ENCODE peak calls at places on chromosome 15, in nine cellular contexts. Y is psoas muscle; X is adrenal gland; P is SJSA1; T is A549; B is heart right ventricle; I is CD4-positive, CD25-positive, alpha-beta regulatory T cell; J is PC-9; L is endodermal cell. F is an unnamed sample.

GRCh38 chr15:41480396-41481140 is 13.1 kb upstream of the ITPKA start:
- DNase-seq in Y (no peak), X (no peak), P (no peak), T (no peak), B (no peak), I (no peak), J (no peak), L (no peak), F (no peak)

GRCh38 chr15:41870689-41871081 is 23.2 kb downstream of the SPTBN5 start:
- DNase-seq in Y (no peak), X (peak; percentile 75), P (no peak), T (no peak), B (no peak), I (peak; percentile 15), J (peak; percentile 37), L (no peak), F (peak; percentile 2)

GRCh38 chr15:101608182-101608581 is 44.0 kb downstream of the TM2D3 start:
- DNase-seq in Y (no peak), X (no peak), P (no peak), T (no peak), B (no peak), I (no peak), J (peak; percentile 20), L (peak; percentile 55), F (no peak)

GRCh38 chr15:88664151-88664778 is 25.4 kb downstream of the ISG20 start:
- DNase-seq in Y (no peak), X (no peak), P (no peak), T (no peak), B (no peak), I (peak; percentile 26), J (no peak), L (no peak), F (no peak)

GRCh38 chr15:76289582-76289981 is 21.7 kb downstream of the ETFA start:
- DNase-seq in Y (no peak), X (no peak), P (no peak), T (no peak), B (no peak), I (no peak), J (no peak), L (no peak), F (no peak)

GRCh38 chr15:40795019-40795418 is 11.9 kb upstream of the ZFYVE19 start:
- DNase-seq in Y (no peak), X (no peak), P (no peak), T (no peak), B (no peak), I (no peak), J (no peak), L (no peak), F (no peak)

GRCh38 chr15:39426552-39427532 is 154.0 kb upstream of the THBS1 start:
- DNase-seq in Y (peak; percentile 40), X (peak; percentile 33), P (peak; percentile 82), T (no peak), B (peak; percentile 29), I (peak; percentile 9), J (no peak), L (no peak), F (no peak)

GRCh38 chr15:87368511-87368910 is 888.0 kb downstream of the NTRK3 start:
- DNase-seq in Y (no peak), X (no peak), P (no peak), T (no peak), B (no peak), I (no peak), J (no peak), L (peak; percentile 41), F (no peak)

GRCh38 chr15:96330064-96330449 is 443 bp upstream of the NR2F2 start:
- DNase-seq in Y (no peak), X (no peak), P (peak; percentile 79), T (peak; percentile 81), B (no peak), I (no peak), J (no peak), L (no peak), F (no peak)

GRCh38 chr15:96327155-96327741 is 3.3 kb upstream of the NR2F2 start:
- DNase-seq in Y (no peak), X (peak; percentile 43), P (peak; percentile 93), T (peak; percentile 82), B (no peak), I (no peak), J (peak; percentile 33), L (peak; percentile 62), F (peak; percentile 86)

GRCh38 chr15:96329403-96329981 is 1.0 kb upstream of the NR2F2 start:
- DNase-seq in Y (no peak), X (no peak), P (peak; percentile 64), T (no peak), B (no peak), I (no peak), J (no peak), L (no peak), F (no peak)

GRCh38 chr15:96326551-96327154 is 3.8 kb upstream of the NR2F2 start:
- DNase-seq in Y (peak; percentile 63), X (peak; percentile 50), P (no peak), T (no peak), B (no peak), I (no peak), J (peak; percentile 16), L (peak; percentile 84), F (no peak)

DNA sequence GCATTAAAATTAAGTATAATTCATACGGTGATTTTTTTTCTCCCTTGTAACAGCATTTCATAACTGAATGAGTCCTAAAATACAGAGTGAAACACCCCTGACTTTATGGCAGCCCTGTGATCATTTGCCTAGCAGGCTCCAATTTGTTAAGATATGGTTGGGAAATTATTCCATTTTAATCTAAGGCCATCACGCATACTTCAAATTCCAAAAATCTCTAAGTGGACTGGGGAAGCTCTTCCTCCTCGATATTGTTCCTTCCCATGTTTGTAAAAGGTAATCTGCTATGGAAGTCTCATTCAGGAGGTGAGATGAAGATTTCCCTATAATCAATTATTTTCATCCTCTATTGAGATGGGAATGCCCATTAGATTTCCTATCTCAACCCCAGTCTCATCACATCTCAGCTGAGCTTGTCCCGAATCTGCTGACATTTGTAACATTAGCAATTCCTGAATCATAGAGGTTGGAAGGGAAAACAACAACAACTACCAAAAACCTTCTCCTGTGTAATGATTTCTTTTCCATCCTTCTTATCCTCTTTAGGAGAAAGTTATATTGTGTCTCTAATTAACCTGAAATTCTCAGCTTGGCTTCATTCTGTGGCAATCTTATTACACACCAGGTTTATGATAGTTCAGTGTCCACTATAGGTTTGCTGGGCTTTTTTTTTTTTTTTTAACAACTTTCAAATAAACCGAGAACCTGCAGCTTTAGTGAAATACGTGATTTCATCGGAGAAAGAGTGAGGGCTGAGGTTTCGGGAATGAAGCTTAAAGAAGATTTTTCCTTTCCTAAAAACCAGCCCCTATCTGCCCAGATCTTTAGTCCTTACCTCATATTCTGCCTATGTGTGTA is 2.2 kb upstream of the NR2F2 start:
- DNase-seq in Y (no peak), X (no peak), P (peak; percentile 68), T (no peak), B (no peak), I (no peak), J (no peak), L (no peak), F (no peak)
- H3K4me3 ChIP-seq in Y (peak overlapping the region; percentile 92), X (no peak overlapping the region), P (peak overlapping the region; percentile 55), T (no peak overlapping the region), B (peak overlapping the region; percentile 82), I (no peak overlapping the region), J (peak overlapping the region; percentile 73), L (no peak overlapping the region), F (peak overlapping the region; percentile 98)

DNA sequence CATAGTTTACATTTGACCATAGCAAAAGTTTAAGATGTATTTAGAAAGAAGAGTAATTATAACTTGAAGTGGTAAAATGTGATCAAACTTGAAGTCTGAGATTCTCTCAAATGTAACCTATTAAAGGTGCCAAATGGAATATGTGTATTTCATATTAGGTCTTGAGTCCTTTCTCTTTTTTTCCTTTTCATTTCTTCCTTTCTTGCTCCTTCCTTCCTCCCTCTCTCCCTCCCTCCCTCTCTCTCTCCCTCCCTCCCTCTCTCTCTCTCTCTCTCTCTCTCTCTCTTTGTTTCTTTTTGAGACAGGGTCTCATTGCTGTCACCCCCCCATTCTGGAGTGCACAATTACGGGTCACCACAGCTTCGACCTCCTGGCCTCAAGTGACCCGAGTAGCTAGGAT is 47.7 kb downstream of the MAP2K5 start:
- DNase-seq in Y (no peak), X (no peak), P (no peak), T (no peak), B (no peak), I (no peak), J (no peak), L (no peak), F (no peak)
- H3K4me3 ChIP-seq in Y (no peak overlapping the region), X (no peak overlapping the region), P (no peak overlapping the region), T (no peak overlapping the region), B (no peak overlapping the region), I (no peak overlapping the region), J (no peak overlapping the region), L (no peak overlapping the region), F (no peak overlapping the region)

GRCh38 chr15:72237286-72238224 is 6.6 kb upstream of the PKM start:
- DNase-seq in Y (peak; percentile 77), X (peak; percentile 77), P (peak; percentile 94), T (peak; percentile 97), B (peak; percentile 25), I (peak; percentile 13), J (peak; percentile 87), L (peak; percentile 87), F (peak; percentile 95)
- H3K4me3 ChIP-seq in Y (peak overlapping the region; percentile 38), X (no peak overlapping the region), P (peak overlapping the region; percentile 30), T (peak overlapping the region; percentile 46), B (no peak overlapping the region), I (no peak overlapping the region), J (peak overlapping the region; percentile 86), L (no peak overlapping the region), F (peak overlapping the region; percentile 54)

GRCh38 chr15:45378149-45378912 is at the start of gene GATM:
- DNase-seq in Y (peak; percentile 84), X (peak; percentile 78), P (peak; percentile 57), T (peak; percentile 72), B (peak; percentile 79), I (peak; percentile 5), J (peak; percentile 72), L (peak; percentile 91), F (peak; percentile 39)

GRCh38 chr15:45377630-45378148 is 655 bp downstream of the GATM start:
- DNase-seq in Y (peak; percentile 40), X (peak; percentile 31), P (no peak), T (no peak), B (peak; percentile 39), I (no peak), J (no peak), L (peak; percentile 62), F (no peak)

GRCh38 chr15:45375836-45376235 is 2.5 kb downstream of the GATM start:
- DNase-seq in Y (no peak), X (no peak), P (no peak), T (no peak), B (no peak), I (no peak), J (no peak), L (no peak), F (no peak)

GRCh38 chr15:45376300-45376928 is 1.9 kb downstream of the GATM start:
- DNase-seq in Y (no peak), X (no peak), P (no peak), T (no peak), B (no peak), I (no peak), J (no peak), L (peak; percentile 66), F (no peak)

DNA sequence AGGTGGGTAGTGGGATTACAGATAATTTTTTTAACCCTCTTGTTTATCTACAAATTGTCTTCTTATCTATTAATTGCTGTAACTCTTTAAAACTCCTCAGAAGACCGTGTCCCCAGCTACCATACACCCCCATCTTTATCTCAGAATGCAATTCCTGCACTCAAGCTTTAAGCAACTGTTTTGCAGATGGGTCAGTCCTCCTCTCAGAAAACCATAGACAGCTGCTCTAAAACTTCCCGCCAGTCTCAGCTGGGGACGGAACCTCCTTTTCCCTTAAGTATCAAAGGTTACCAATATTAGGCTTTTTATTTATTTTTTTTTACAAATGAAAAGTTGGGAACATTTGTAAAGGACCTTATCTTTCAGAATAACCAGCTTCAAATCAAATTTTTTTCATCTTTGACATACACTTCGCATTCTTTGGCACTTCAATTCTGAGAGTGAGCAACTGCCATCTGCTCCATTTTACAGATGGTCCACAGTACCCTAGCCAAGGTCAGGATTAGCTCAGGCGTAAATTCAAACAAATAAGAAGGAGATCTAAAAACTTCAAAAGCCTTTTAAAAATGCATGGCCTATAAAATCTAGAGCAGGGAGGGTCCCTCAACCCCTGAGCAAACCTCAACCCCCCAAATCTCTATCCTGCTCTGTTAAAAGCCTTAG is 1.2 kb downstream of the GATM start:
- DNase-seq in Y (no peak), X (no peak), P (no peak), T (no peak), B (no peak), I (no peak), J (no peak), L (no peak), F (no peak)
- H3K4me3 ChIP-seq in Y (peak overlapping the region; percentile 86), X (no peak overlapping the region), P (no peak overlapping the region), T (peak overlapping the region; percentile 57), B (peak overlapping the region; percentile 70), I (no peak overlapping the region), J (peak overlapping the region; percentile 57), L (peak overlapping the region; percentile 94), F (no peak overlapping the region)

F was measured in HFF-Myc.